ENCODE peak calls at places on chromosomes 12 and 14, in six cellular contexts. One of them, this sample, is unnamed.

GRCh38 chr14:59268011-59268410 is 79.5 kb downstream of the DAAM1 start:
- DNase-seq in LHCN-M2: no peak
- DNase-seq in foreskin fibroblast: no peak
- DNase-seq in IMR-90: no peak
- DNase-seq in endothelial cell of umbilical vein: peak; percentile 46
- DNase-seq in dermis microvascular lymphatic vessel endothelial cell: peak; percentile 78
- DNase-seq in this sample: no peak

GRCh38 chr12:111462134-111462821 is 56.6 kb downstream of the SH2B3 start:
- DNase-seq in IMR-90: peak; percentile 87
- DNase-seq in dermis microvascular lymphatic vessel endothelial cell: no peak
- DNase-seq in endothelial cell of umbilical vein: no peak
- DNase-seq in LHCN-M2: peak; percentile 37
- DNase-seq in foreskin fibroblast: peak; percentile 87
- DNase-seq in this sample: no peak

GRCh38 chr12:53212931-53213330 is 5.9 kb upstream of the ITGB7 start:
- DNase-seq in dermis microvascular lymphatic vessel endothelial cell: no peak
- DNase-seq in IMR-90: no peak
- DNase-seq in LHCN-M2: no peak
- DNase-seq in foreskin fibroblast: no peak
- DNase-seq in endothelial cell of umbilical vein: no peak
- DNase-seq in this sample: no peak

GRCh38 chr12:24778486-24779304 is 170.2 kb downstream of the BCAT1 start:
- DNase-seq in dermis microvascular lymphatic vessel endothelial cell: peak; percentile 34
- DNase-seq in foreskin fibroblast: peak; percentile 41
- DNase-seq in IMR-90: peak; percentile 75
- DNase-seq in LHCN-M2: peak; percentile 51
- DNase-seq in endothelial cell of umbilical vein: peak; percentile 39
- DNase-seq in this sample: no peak

GRCh38 chr12:121795029-121795977 is 1.8 kb upstream of the RHOF start:
- DNase-seq in foreskin fibroblast: peak; percentile 93
- DNase-seq in LHCN-M2: peak; percentile 79
- DNase-seq in dermis microvascular lymphatic vessel endothelial cell: peak; percentile 87
- DNase-seq in endothelial cell of umbilical vein: peak; percentile 86
- DNase-seq in IMR-90: peak; percentile 81
- DNase-seq in this sample: peak; percentile 76

GRCh38 chr12:121810833-121811433 is 7.1 kb downstream of the SETD1B start:
- DNase-seq in dermis microvascular lymphatic vessel endothelial cell: no peak
- DNase-seq in LHCN-M2: no peak
- DNase-seq in endothelial cell of umbilical vein: no peak
- DNase-seq in IMR-90: no peak
- DNase-seq in foreskin fibroblast: peak; percentile 40
- DNase-seq in this sample: no peak

GRCh38 chr12:71538807-71539206 is 99.2 kb downstream of the LGR5 start:
- DNase-seq in endothelial cell of umbilical vein: no peak
- DNase-seq in IMR-90: no peak
- DNase-seq in dermis microvascular lymphatic vessel endothelial cell: no peak
- DNase-seq in LHCN-M2: no peak
- DNase-seq in foreskin fibroblast: no peak
- DNase-seq in this sample: no peak

GRCh38 chr14:68482772-68483395 is 310.0 kb downstream of the ZFP36L1 start:
- DNase-seq in endothelial cell of umbilical vein: no peak
- DNase-seq in LHCN-M2: no peak
- DNase-seq in dermis microvascular lymphatic vessel endothelial cell: no peak
- DNase-seq in foreskin fibroblast: peak; percentile 20
- DNase-seq in IMR-90: no peak
- DNase-seq in this sample: no peak

GRCh38 chr12:87428701-87429277 is 600.4 kb downstream of the C12orf50 start:
- DNase-seq in LHCN-M2: peak; percentile 76
- DNase-seq in endothelial cell of umbilical vein: peak; percentile 3
- DNase-seq in foreskin fibroblast: peak; percentile 28
- DNase-seq in IMR-90: peak; percentile 68
- DNase-seq in dermis microvascular lymphatic vessel endothelial cell: peak; percentile 17
- DNase-seq in this sample: no peak

GRCh38 chr12:7459973-7460372 is 16.0 kb upstream of the CD163L1 start:
- DNase-seq in IMR-90: no peak
- DNase-seq in dermis microvascular lymphatic vessel endothelial cell: no peak
- DNase-seq in LHCN-M2: no peak
- DNase-seq in endothelial cell of umbilical vein: no peak
- DNase-seq in foreskin fibroblast: no peak
- DNase-seq in this sample: no peak

GRCh38 chr12:101738920-101739665 is at the start of gene SYCP3:
- DNase-seq in dermis microvascular lymphatic vessel endothelial cell: no peak
- DNase-seq in IMR-90: no peak
- DNase-seq in LHCN-M2: no peak
- DNase-seq in foreskin fibroblast: no peak
- DNase-seq in endothelial cell of umbilical vein: no peak
- DNase-seq in this sample: no peak

GRCh38 chr14:65444230-65444629 is 31.7 kb downstream of the FUT8 start:
- DNase-seq in endothelial cell of umbilical vein: peak; percentile 55
- DNase-seq in LHCN-M2: no peak
- DNase-seq in foreskin fibroblast: peak; percentile 8
- DNase-seq in dermis microvascular lymphatic vessel endothelial cell: peak; percentile 18
- DNase-seq in IMR-90: no peak
- DNase-seq in this sample: no peak

GRCh38 chr12:115235880-115236279 is 551.9 kb upstream of the TBX3 start:
- DNase-seq in LHCN-M2: no peak
- DNase-seq in dermis microvascular lymphatic vessel endothelial cell: no peak
- DNase-seq in endothelial cell of umbilical vein: no peak
- DNase-seq in IMR-90: no peak
- DNase-seq in foreskin fibroblast: no peak
- DNase-seq in this sample: no peak

GRCh38 chr12:41968661-41969060 is 176.0 kb downstream of the GXYLT1 start:
- DNase-seq in foreskin fibroblast: no peak
- DNase-seq in dermis microvascular lymphatic vessel endothelial cell: no peak
- DNase-seq in LHCN-M2: no peak
- DNase-seq in IMR-90: no peak
- DNase-seq in endothelial cell of umbilical vein: no peak
- DNase-seq in this sample: no peak

GRCh38 chr14:21868442-21869046 is 194.9 kb upstream of the OR4E1 start:
- DNase-seq in endothelial cell of umbilical vein: peak; percentile 90
- DNase-seq in LHCN-M2: peak; percentile 27
- DNase-seq in foreskin fibroblast: no peak
- DNase-seq in dermis microvascular lymphatic vessel endothelial cell: peak; percentile 87
- DNase-seq in IMR-90: peak; percentile 32
- DNase-seq in this sample: peak; percentile 12

GRCh38 chr14:49853572-49854375 is 1.2 kb upstream of the NEMF start:
- DNase-seq in foreskin fibroblast: peak; percentile 91
- DNase-seq in IMR-90: peak; percentile 81
- DNase-seq in LHCN-M2: peak; percentile 76
- DNase-seq in endothelial cell of umbilical vein: peak; percentile 86
- DNase-seq in dermis microvascular lymphatic vessel endothelial cell: peak; percentile 90
- DNase-seq in this sample: peak; percentile 86

GRCh38 chr14:100658514-100658886 is 68.2 kb upstream of the DLK1 start:
- DNase-seq in foreskin fibroblast: no peak
- DNase-seq in LHCN-M2: no peak
- DNase-seq in IMR-90: no peak
- DNase-seq in dermis microvascular lymphatic vessel endothelial cell: no peak
- DNase-seq in endothelial cell of umbilical vein: no peak
- DNase-seq in this sample: peak; percentile 52

GRCh38 chr12:27627123-27627835 is 69.0 kb upstream of the REP15 start:
- DNase-seq in LHCN-M2: peak; percentile 85
- DNase-seq in dermis microvascular lymphatic vessel endothelial cell: peak; percentile 61
- DNase-seq in endothelial cell of umbilical vein: peak; percentile 75
- DNase-seq in foreskin fibroblast: peak; percentile 85
- DNase-seq in IMR-90: peak; percentile 79
- DNase-seq in this sample: no peak

GRCh38 chr14:66037361-66037760 is 448.8 kb upstream of the CCDC196 start:
- DNase-seq in foreskin fibroblast: no peak
- DNase-seq in IMR-90: no peak
- DNase-seq in LHCN-M2: no peak
- DNase-seq in dermis microvascular lymphatic vessel endothelial cell: no peak
- DNase-seq in endothelial cell of umbilical vein: no peak
- DNase-seq in this sample: no peak

GRCh38 chr12:17030338-17030737 is 424.4 kb upstream of the LMO3 start:
- DNase-seq in endothelial cell of umbilical vein: no peak
- DNase-seq in dermis microvascular lymphatic vessel endothelial cell: no peak
- DNase-seq in foreskin fibroblast: no peak
- DNase-seq in IMR-90: no peak
- DNase-seq in LHCN-M2: no peak
- DNase-seq in this sample: no peak

GRCh38 chr14:72701610-72702009 is 192.3 kb downstream of the DPF3 start:
- DNase-seq in LHCN-M2: no peak
- DNase-seq in endothelial cell of umbilical vein: no peak
- DNase-seq in foreskin fibroblast: peak; percentile 57
- DNase-seq in dermis microvascular lymphatic vessel endothelial cell: no peak
- DNase-seq in IMR-90: peak; percentile 25
- DNase-seq in this sample: no peak

GRCh38 chr12:82415402-82415801 is 57.1 kb downstream of the METTL25 start:
- DNase-seq in LHCN-M2: peak; percentile 84
- DNase-seq in foreskin fibroblast: no peak
- DNase-seq in IMR-90: peak; percentile 49
- DNase-seq in endothelial cell of umbilical vein: no peak
- DNase-seq in dermis microvascular lymphatic vessel endothelial cell: no peak
- DNase-seq in this sample: no peak

GRCh38 chr14:76208340-76208739 is 56.6 kb downstream of the GPATCH2L start:
- DNase-seq in endothelial cell of umbilical vein: no peak
- DNase-seq in dermis microvascular lymphatic vessel endothelial cell: no peak
- DNase-seq in IMR-90: no peak
- DNase-seq in foreskin fibroblast: no peak
- DNase-seq in LHCN-M2: no peak
- DNase-seq in this sample: no peak

GRCh38 chr12:54602661-54603060 is 14.2 kb upstream of the PPP1R1A start:
- DNase-seq in dermis microvascular lymphatic vessel endothelial cell: no peak
- DNase-seq in foreskin fibroblast: no peak
- DNase-seq in LHCN-M2: no peak
- DNase-seq in endothelial cell of umbilical vein: no peak
- DNase-seq in IMR-90: no peak
- DNase-seq in this sample: no peak

GRCh38 chr14:75636100-75636692 is 24.5 kb downstream of the ERG28 start:
- DNase-seq in LHCN-M2: peak; percentile 89
- DNase-seq in IMR-90: peak; percentile 32
- DNase-seq in foreskin fibroblast: peak; percentile 86
- DNase-seq in dermis microvascular lymphatic vessel endothelial cell: no peak
- DNase-seq in endothelial cell of umbilical vein: no peak
- DNase-seq in this sample: no peak

GRCh38 chr14:96538663-96539317 is 36.6 kb downstream of the PAPOLA start:
- DNase-seq in foreskin fibroblast: no peak
- DNase-seq in IMR-90: peak; percentile 14
- DNase-seq in LHCN-M2: peak; percentile 4
- DNase-seq in endothelial cell of umbilical vein: no peak
- DNase-seq in dermis microvascular lymphatic vessel endothelial cell: no peak
- DNase-seq in this sample: no peak